ENCODE peak calls at places on chromosome 2, in eight cellular contexts. One of them, this sample, is unnamed. For H3K27me3, the result is how much of the 10 kb centered on the place peaks cover.

GRCh38 chr2:200092235-200092634 is 136.9 kb downstream of the MAIP1 start:
- DNase-seq in endothelial cell of umbilical vein: peak
- DNase-seq in breast epithelium: no peak
- DNase-seq in lower lobe of right lung: no peak
- DNase-seq in naive thymus-derived CD4-positive, alpha-beta T cell: no peak
- DNase-seq in heart left ventricle: no peak
- DNase-seq in Panc1: no peak
- DNase-seq in A673: no peak
- DNase-seq in this sample: no peak

GRCh38 chr2:174035981-174036742 is 71.0 kb upstream of the SP3 start:
- DNase-seq in endothelial cell of umbilical vein: peak
- DNase-seq in breast epithelium: no peak
- DNase-seq in lower lobe of right lung: no peak
- DNase-seq in naive thymus-derived CD4-positive, alpha-beta T cell: no peak
- DNase-seq in heart left ventricle: peak
- DNase-seq in Panc1: no peak
- DNase-seq in A673: no peak
- DNase-seq in this sample: no peak

GRCh38 chr2:9991829-9992273 is 40.4 kb downstream of the GRHL1 start:
- DNase-seq in endothelial cell of umbilical vein: peak
- DNase-seq in breast epithelium: peak
- DNase-seq in lower lobe of right lung: no peak
- DNase-seq in naive thymus-derived CD4-positive, alpha-beta T cell: no peak
- DNase-seq in heart left ventricle: no peak
- DNase-seq in Panc1: no peak
- DNase-seq in A673: no peak
- DNase-seq in this sample: no peak

GRCh38 chr2:96321230-96322103 is 3.6 kb upstream of the ITPRIPL1 start:
- DNase-seq in endothelial cell of umbilical vein: peak
- DNase-seq in breast epithelium: no peak
- DNase-seq in lower lobe of right lung: peak
- DNase-seq in naive thymus-derived CD4-positive, alpha-beta T cell: peak
- DNase-seq in heart left ventricle: peak
- DNase-seq in Panc1: no peak
- DNase-seq in A673: peak
- DNase-seq in this sample: peak

GRCh38 chr2:241878007-241878970 is 8.8 kb downstream of the RTP5 start:
- DNase-seq in endothelial cell of umbilical vein: peak
- DNase-seq in breast epithelium: no peak
- DNase-seq in lower lobe of right lung: peak
- DNase-seq in naive thymus-derived CD4-positive, alpha-beta T cell: peak
- DNase-seq in heart left ventricle: peak
- DNase-seq in Panc1: no peak
- DNase-seq in A673: peak
- DNase-seq in this sample: peak

GRCh38 chr2:136116111-136116812 is 1.7 kb downstream of the CXCR4 start:
- DNase-seq in endothelial cell of umbilical vein: no peak
- DNase-seq in breast epithelium: no peak
- DNase-seq in lower lobe of right lung: peak
- DNase-seq in naive thymus-derived CD4-positive, alpha-beta T cell: peak
- DNase-seq in heart left ventricle: peak
- DNase-seq in Panc1: no peak
- DNase-seq in A673: peak
- DNase-seq in this sample: no peak

GRCh38 chr2:230721712-230722111 is 9.1 kb downstream of the CAB39 start:
- DNase-seq in endothelial cell of umbilical vein: no peak
- DNase-seq in breast epithelium: no peak
- DNase-seq in lower lobe of right lung: no peak
- DNase-seq in naive thymus-derived CD4-positive, alpha-beta T cell: peak
- DNase-seq in heart left ventricle: no peak
- DNase-seq in Panc1: no peak
- DNase-seq in A673: no peak
- DNase-seq in this sample: no peak

GRCh38 chr2:218777276-218777990 is 4.5 kb upstream of the CYP27A1 start:
- DNase-seq in endothelial cell of umbilical vein: no peak
- DNase-seq in breast epithelium: no peak
- DNase-seq in lower lobe of right lung: no peak
- DNase-seq in naive thymus-derived CD4-positive, alpha-beta T cell: no peak
- DNase-seq in heart left ventricle: no peak
- DNase-seq in Panc1: no peak
- DNase-seq in A673: no peak
- DNase-seq in this sample: no peak

GRCh38 chr2:165698621-165698946 is 95.5 kb downstream of the GALNT3 start:
- DNase-seq in endothelial cell of umbilical vein: peak
- DNase-seq in breast epithelium: no peak
- DNase-seq in lower lobe of right lung: no peak
- DNase-seq in naive thymus-derived CD4-positive, alpha-beta T cell: peak
- DNase-seq in heart left ventricle: no peak
- DNase-seq in Panc1: peak
- DNase-seq in A673: peak
- DNase-seq in this sample: no peak

GRCh38 chr2:61750624-61751023 is 103.2 kb downstream of the FAM161A start:
- DNase-seq in endothelial cell of umbilical vein: no peak
- DNase-seq in breast epithelium: no peak
- DNase-seq in lower lobe of right lung: no peak
- DNase-seq in naive thymus-derived CD4-positive, alpha-beta T cell: no peak
- DNase-seq in heart left ventricle: no peak
- DNase-seq in Panc1: no peak
- DNase-seq in A673: no peak
- DNase-seq in this sample: no peak

GRCh38 chr2:3405876-3406275 is 26.4 kb downstream of the TRAPPC12 start:
- DNase-seq in endothelial cell of umbilical vein: no peak
- DNase-seq in breast epithelium: no peak
- DNase-seq in lower lobe of right lung: no peak
- DNase-seq in naive thymus-derived CD4-positive, alpha-beta T cell: no peak
- DNase-seq in heart left ventricle: peak
- DNase-seq in Panc1: no peak
- DNase-seq in A673: no peak
- DNase-seq in this sample: no peak

GRCh38 chr2:127175821-127176354 is 44.2 kb downstream of the CYP27C1 start:
- DNase-seq in endothelial cell of umbilical vein: no peak
- DNase-seq in breast epithelium: no peak
- DNase-seq in lower lobe of right lung: no peak
- DNase-seq in naive thymus-derived CD4-positive, alpha-beta T cell: no peak
- DNase-seq in heart left ventricle: no peak
- DNase-seq in Panc1: no peak
- DNase-seq in A673: no peak
- DNase-seq in this sample: no peak

GRCh38 chr2:74096061-74096460 is 51.7 kb downstream of the BOLA3 start:
- DNase-seq in endothelial cell of umbilical vein: no peak
- DNase-seq in breast epithelium: no peak
- DNase-seq in lower lobe of right lung: no peak
- DNase-seq in naive thymus-derived CD4-positive, alpha-beta T cell: no peak
- DNase-seq in heart left ventricle: no peak
- DNase-seq in Panc1: no peak
- DNase-seq in A673: no peak
- DNase-seq in this sample: no peak

DNA sequence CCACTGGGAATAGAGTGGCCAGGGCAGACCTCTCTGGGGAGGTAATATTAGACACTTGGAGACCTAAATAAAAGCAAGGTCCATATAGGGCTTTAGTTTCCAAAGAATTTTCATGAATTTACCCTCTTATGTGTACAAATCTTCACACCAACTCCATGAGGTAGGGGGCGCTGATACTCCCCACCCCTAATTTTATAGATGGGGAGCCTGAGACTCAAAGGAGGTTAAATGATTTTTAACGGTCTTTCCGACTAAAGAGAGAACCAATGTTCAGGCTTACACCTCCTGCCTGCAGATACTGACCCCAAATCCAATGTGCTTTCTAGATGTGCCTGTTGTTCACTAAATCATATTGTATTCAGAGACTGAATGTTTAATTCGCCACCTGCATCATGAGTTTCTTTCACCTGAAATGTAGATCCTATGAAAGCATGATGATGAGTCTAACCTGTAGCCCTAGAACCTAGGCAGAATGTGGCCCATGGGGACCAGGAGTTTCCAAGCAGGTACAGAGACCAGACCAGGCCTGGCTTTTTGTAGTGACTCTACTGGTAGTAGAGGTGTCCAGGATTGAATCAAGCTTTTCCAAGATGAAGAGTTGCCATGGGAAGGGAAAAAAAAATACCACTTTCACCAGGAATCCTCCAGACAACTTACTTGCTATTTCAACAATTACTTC is 16.8 kb upstream of the PAX3 start:
- DNase-seq in endothelial cell of umbilical vein: no peak
- DNase-seq in breast epithelium: no peak
- DNase-seq in lower lobe of right lung: no peak
- DNase-seq in naive thymus-derived CD4-positive, alpha-beta T cell: no peak
- DNase-seq in heart left ventricle: no peak
- DNase-seq in Panc1: no peak
- DNase-seq in A673: peak
- DNase-seq in this sample: no peak
- H3K27me3 ChIP-seq in endothelial cell of umbilical vein: half or more
- H3K27me3 ChIP-seq in breast epithelium: under half
- H3K27me3 ChIP-seq in lower lobe of right lung: half or more
- H3K27me3 ChIP-seq in naive thymus-derived CD4-positive, alpha-beta T cell: under half
- H3K27me3 ChIP-seq in heart left ventricle: half or more
- H3K27me3 ChIP-seq in Panc1: under half
- H3K27me3 ChIP-seq in A673: under half
- H3K27me3 ChIP-seq in this sample: under half

GRCh38 chr2:239245872-239246701 is 154.7 kb downstream of the HDAC4 start:
- DNase-seq in endothelial cell of umbilical vein: no peak
- DNase-seq in breast epithelium: no peak
- DNase-seq in lower lobe of right lung: no peak
- DNase-seq in naive thymus-derived CD4-positive, alpha-beta T cell: no peak
- DNase-seq in heart left ventricle: no peak
- DNase-seq in Panc1: no peak
- DNase-seq in A673: no peak
- DNase-seq in this sample: no peak
- H3K4me3 ChIP-seq in endothelial cell of umbilical vein: no peak
- H3K4me3 ChIP-seq in breast epithelium: no peak
- H3K4me3 ChIP-seq in lower lobe of right lung: peak
- H3K4me3 ChIP-seq in naive thymus-derived CD4-positive, alpha-beta T cell: no peak
- H3K4me3 ChIP-seq in heart left ventricle: no peak
- H3K4me3 ChIP-seq in Panc1: peak
- H3K4me3 ChIP-seq in A673: no peak
- H3K4me3 ChIP-seq in this sample: no peak

GRCh38 chr2:222281495-222281894 is 17.3 kb downstream of the PAX3 start:
- DNase-seq in endothelial cell of umbilical vein: no peak
- DNase-seq in breast epithelium: no peak
- DNase-seq in lower lobe of right lung: no peak
- DNase-seq in naive thymus-derived CD4-positive, alpha-beta T cell: no peak
- DNase-seq in heart left ventricle: no peak
- DNase-seq in Panc1: no peak
- DNase-seq in A673: no peak
- DNase-seq in this sample: no peak
- H3K27me3 ChIP-seq in endothelial cell of umbilical vein: under half
- H3K27me3 ChIP-seq in breast epithelium: under half
- H3K27me3 ChIP-seq in lower lobe of right lung: under half
- H3K27me3 ChIP-seq in naive thymus-derived CD4-positive, alpha-beta T cell: under half
- H3K27me3 ChIP-seq in heart left ventricle: under half
- H3K27me3 ChIP-seq in Panc1: under half
- H3K27me3 ChIP-seq in A673: under half
- H3K27me3 ChIP-seq in this sample: under half

GRCh38 chr2:119425620-119426395 is 5.8 kb upstream of the TMEM37 start:
- DNase-seq in endothelial cell of umbilical vein: no peak
- DNase-seq in breast epithelium: no peak
- DNase-seq in lower lobe of right lung: no peak
- DNase-seq in naive thymus-derived CD4-positive, alpha-beta T cell: no peak
- DNase-seq in heart left ventricle: no peak
- DNase-seq in Panc1: no peak
- DNase-seq in A673: no peak
- DNase-seq in this sample: no peak
- H3K4me3 ChIP-seq in endothelial cell of umbilical vein: no peak
- H3K4me3 ChIP-seq in breast epithelium: no peak
- H3K4me3 ChIP-seq in lower lobe of right lung: no peak
- H3K4me3 ChIP-seq in naive thymus-derived CD4-positive, alpha-beta T cell: no peak
- H3K4me3 ChIP-seq in heart left ventricle: no peak
- H3K4me3 ChIP-seq in Panc1: no peak
- H3K4me3 ChIP-seq in A673: no peak
- H3K4me3 ChIP-seq in this sample: no peak

GRCh38 chr2:24124003-24124585 is 825 bp downstream of the FAM228B start:
- DNase-seq in endothelial cell of umbilical vein: no peak
- DNase-seq in breast epithelium: no peak
- DNase-seq in lower lobe of right lung: no peak
- DNase-seq in naive thymus-derived CD4-positive, alpha-beta T cell: no peak
- DNase-seq in heart left ventricle: no peak
- DNase-seq in Panc1: no peak
- DNase-seq in A673: no peak
- DNase-seq in this sample: no peak

GRCh38 chr2:24123212-24124002 is at the start of the genes FAM228B and PFN4:
- DNase-seq in endothelial cell of umbilical vein: peak
- DNase-seq in breast epithelium: peak
- DNase-seq in lower lobe of right lung: peak
- DNase-seq in naive thymus-derived CD4-positive, alpha-beta T cell: peak
- DNase-seq in heart left ventricle: peak
- DNase-seq in Panc1: no peak
- DNase-seq in A673: peak
- DNase-seq in this sample: peak

GRCh38 chr2:24117902-24118301 is 5.2 kb downstream of the PFN4 start:
- DNase-seq in endothelial cell of umbilical vein: no peak
- DNase-seq in breast epithelium: no peak
- DNase-seq in lower lobe of right lung: no peak
- DNase-seq in naive thymus-derived CD4-positive, alpha-beta T cell: no peak
- DNase-seq in heart left ventricle: no peak
- DNase-seq in Panc1: no peak
- DNase-seq in A673: no peak
- DNase-seq in this sample: no peak

GRCh38 chr2:24121469-24121868 is 1.7 kb downstream of the PFN4 start:
- DNase-seq in endothelial cell of umbilical vein: no peak
- DNase-seq in breast epithelium: no peak
- DNase-seq in lower lobe of right lung: no peak
- DNase-seq in naive thymus-derived CD4-positive, alpha-beta T cell: no peak
- DNase-seq in heart left ventricle: no peak
- DNase-seq in Panc1: no peak
- DNase-seq in A673: peak
- DNase-seq in this sample: no peak

GRCh38 chr2:24122356-24123211 is 550 bp downstream of the PFN4 start:
- DNase-seq in endothelial cell of umbilical vein: peak
- DNase-seq in breast epithelium: no peak
- DNase-seq in lower lobe of right lung: no peak
- DNase-seq in naive thymus-derived CD4-positive, alpha-beta T cell: peak
- DNase-seq in heart left ventricle: no peak
- DNase-seq in Panc1: no peak
- DNase-seq in A673: no peak
- DNase-seq in this sample: no peak
- H3K27me3 ChIP-seq in endothelial cell of umbilical vein: under half
- H3K27me3 ChIP-seq in breast epithelium: under half
- H3K27me3 ChIP-seq in lower lobe of right lung: under half
- H3K27me3 ChIP-seq in naive thymus-derived CD4-positive, alpha-beta T cell: under half
- H3K27me3 ChIP-seq in heart left ventricle: under half
- H3K27me3 ChIP-seq in Panc1: under half
- H3K27me3 ChIP-seq in A673: under half
- H3K27me3 ChIP-seq in this sample: under half